ENCODE peak calls at places on chromosomes 3 and 15, in nine cellular contexts. D, C, B, N, H, Q, G, W and P are unnamed samples.
A peak's percentile ranks its signal among the peaks of the same experiment; 100 is the strongest.

GRCh38 chr3:195895078-195895899 is 13.1 kb downstream of the TNK2 start:
- DNase-seq in D (peak; percentile 89), C (peak; percentile 25), B (no peak), N (peak; percentile 84), H (no peak), Q (no peak), G (no peak), W (peak; percentile 84), P (peak; percentile 82)

GRCh38 chr3:143416229-143416628 is 296.7 kb downstream of the CHST2 start:
- DNase-seq in D (no peak), C (no peak), B (no peak), N (no peak), H (no peak), Q (no peak), G (no peak), W (no peak), P (no peak)

GRCh38 chr15:51450001-51450400 is 108.5 kb downstream of the GLDN start:
- DNase-seq in D (no peak), C (no peak), B (no peak), N (no peak), H (no peak), Q (no peak), G (no peak), W (no peak), P (no peak)

GRCh38 chr15:38168472-38169057 is 84.1 kb upstream of the SPRED1 start:
- DNase-seq in D (no peak), C (no peak), B (no peak), N (no peak), H (no peak), Q (no peak), G (no peak), W (no peak), P (no peak)

GRCh38 chr3:61990618-61991017 is 382.7 kb downstream of the FEZF2 start:
- DNase-seq in D (no peak), C (no peak), B (no peak), N (no peak), H (no peak), Q (no peak), G (no peak), W (no peak), P (no peak)

GRCh38 chr3:136862611-136862951 is 573 bp downstream of the NCK1 start:
- DNase-seq in D (peak; percentile 53), C (peak; percentile 58), B (peak; percentile 29), N (peak; percentile 76), H (peak; percentile 29), Q (no peak), G (peak; percentile 52), W (no peak), P (peak; percentile 64)

GRCh38 chr3:94269763-94270162 is 206.9 kb downstream of the NSUN3 start:
- DNase-seq in D (no peak), C (no peak), B (no peak), N (no peak), H (no peak), Q (no peak), G (no peak), W (no peak), P (no peak)

GRCh38 chr15:90957105-90957790 is 2.6 kb downstream of the RCCD1 start:
- DNase-seq in D (no peak), C (peak; percentile 31), B (no peak), N (peak; percentile 77), H (no peak), Q (no peak), G (no peak), W (no peak), P (no peak)

GRCh38 chr15:63442080-63442479 is 60.4 kb upstream of the CA12 start:
- DNase-seq in D (no peak), C (no peak), B (no peak), N (no peak), H (no peak), Q (no peak), G (no peak), W (no peak), P (no peak)

GRCh38 chr3:8278448-8278847 is 223.2 kb upstream of the LMCD1 start:
- DNase-seq in D (no peak), C (no peak), B (no peak), N (no peak), H (no peak), Q (no peak), G (no peak), W (no peak), P (no peak)

GRCh38 chr15:99142562-99142961 is 37.7 kb downstream of the SYNM start:
- DNase-seq in D (no peak), C (no peak), B (no peak), N (no peak), H (no peak), Q (no peak), G (no peak), W (no peak), P (no peak)

GRCh38 chr15:93278006-93278405 is 189.0 kb upstream of the RGMA start:
- DNase-seq in D (no peak), C (no peak), B (no peak), N (no peak), H (no peak), Q (no peak), G (no peak), W (no peak), P (no peak)

GRCh38 chr3:150114873-150115570 is 144.3 kb upstream of the PFN2 start:
- DNase-seq in D (peak; percentile 63), C (peak; percentile 61), B (peak; percentile 31), N (no peak), H (no peak), Q (no peak), G (no peak), W (no peak), P (peak; percentile 35)

GRCh38 chr3:185175370-185175987 is 22.6 kb upstream of the C3orf70 start:
- DNase-seq in D (peak; percentile 40), C (peak; percentile 30), B (no peak), N (peak; percentile 17), H (peak; percentile 72), Q (no peak), G (peak; percentile 34), W (peak; percentile 35), P (peak; percentile 55)

DNA sequence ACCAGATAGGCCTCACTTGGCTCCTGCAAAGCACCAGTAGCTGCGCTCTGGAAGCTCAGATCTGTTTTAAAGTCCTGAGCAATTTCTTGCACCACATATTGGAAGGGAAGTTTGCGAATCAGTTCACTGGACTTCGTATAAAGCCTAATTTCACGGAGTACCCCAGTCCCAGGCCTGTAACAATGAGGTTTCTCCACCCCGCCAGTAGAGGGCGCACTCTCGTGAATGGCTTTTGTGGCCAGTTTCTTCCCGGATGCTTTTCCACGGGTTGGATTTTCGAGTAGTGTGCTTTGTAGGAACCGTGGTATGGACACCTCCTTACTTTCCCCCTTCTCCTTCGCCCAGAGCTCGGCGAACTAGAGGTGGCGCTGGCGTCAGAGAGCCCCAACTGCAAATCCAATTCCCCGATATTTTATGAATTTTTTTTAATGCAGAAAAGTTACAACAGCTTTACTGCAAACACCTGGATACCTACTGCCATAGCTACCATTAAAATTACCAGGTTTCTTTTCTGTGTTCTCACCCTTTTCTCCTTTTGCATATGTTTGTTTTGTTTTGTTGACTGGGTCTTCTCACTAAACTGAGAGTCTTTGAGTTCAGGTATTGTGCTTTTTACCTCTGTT is 13.3 kb downstream of the RARB start:
- DNase-seq in D (no peak), C (no peak), B (no peak), N (no peak), H (no peak), Q (no peak), G (no peak), W (peak; percentile 8), P (peak; percentile 19)
- TF ChIP-seq CTCF in D (peak; percentile 68), C (peak; percentile 52), B (peak; percentile 92), N (peak; percentile 80), H (peak; percentile 34), Q (peak; percentile 54), G (no peak), W (peak; percentile 69), P (peak; percentile 58)

DNA sequence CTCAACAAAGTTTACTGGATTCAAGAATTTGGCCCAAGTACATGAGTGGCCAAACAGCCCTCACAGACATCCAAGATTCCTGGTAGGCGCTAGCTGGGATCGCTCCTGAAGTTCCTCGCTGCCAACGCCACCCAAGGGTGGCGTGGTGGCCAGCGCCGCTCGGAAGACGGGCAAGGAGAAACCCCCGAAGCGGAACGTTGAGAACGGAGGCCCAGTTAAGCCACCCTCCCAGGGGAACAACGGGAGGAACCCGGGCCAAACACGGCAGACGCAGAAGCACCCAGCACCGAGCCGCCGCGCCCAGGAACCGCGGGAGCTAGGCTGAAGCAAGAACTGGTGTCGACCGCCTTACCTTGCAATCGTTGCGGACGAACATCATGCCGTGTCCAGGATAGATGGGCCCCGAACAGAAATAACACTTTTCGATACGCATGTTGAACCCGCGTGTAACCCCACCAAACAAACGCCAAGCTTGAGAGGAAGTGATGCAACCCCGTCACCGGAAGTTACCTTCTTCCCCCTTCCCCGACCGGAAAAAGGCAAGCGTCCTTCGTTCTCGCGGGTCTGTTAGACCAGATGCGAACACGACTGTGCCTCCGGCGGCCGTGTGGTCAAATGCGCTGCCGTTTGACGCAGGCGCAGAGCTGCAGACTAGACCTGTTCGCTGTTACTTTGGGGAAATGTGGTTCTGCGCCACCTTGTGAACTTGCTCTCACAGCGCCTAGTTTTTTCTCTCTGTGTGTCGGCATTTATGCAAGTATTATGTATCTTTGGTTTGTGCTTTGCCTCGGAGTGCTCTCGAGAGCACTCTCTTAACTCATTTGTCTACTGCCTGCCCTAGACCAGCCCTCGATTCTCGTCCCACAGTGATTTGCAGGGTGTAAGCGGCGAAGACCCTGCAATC is at the start of gene RSL24D1:
- DNase-seq in D (peak; percentile 88), C (peak; percentile 99), B (peak; percentile 99), N (peak; percentile 90), H (peak; percentile 85), Q (peak; percentile 94), G (peak; percentile 96), W (peak; percentile 97), P (peak; percentile 94)
- TF ChIP-seq CTCF in D (peak; percentile 33), C (peak; percentile 7), B (peak; percentile 57), N (peak; percentile 50), H (peak; percentile 30), Q (peak; percentile 31), G (no peak), W (peak; percentile 67), P (peak; percentile 15)

DNA sequence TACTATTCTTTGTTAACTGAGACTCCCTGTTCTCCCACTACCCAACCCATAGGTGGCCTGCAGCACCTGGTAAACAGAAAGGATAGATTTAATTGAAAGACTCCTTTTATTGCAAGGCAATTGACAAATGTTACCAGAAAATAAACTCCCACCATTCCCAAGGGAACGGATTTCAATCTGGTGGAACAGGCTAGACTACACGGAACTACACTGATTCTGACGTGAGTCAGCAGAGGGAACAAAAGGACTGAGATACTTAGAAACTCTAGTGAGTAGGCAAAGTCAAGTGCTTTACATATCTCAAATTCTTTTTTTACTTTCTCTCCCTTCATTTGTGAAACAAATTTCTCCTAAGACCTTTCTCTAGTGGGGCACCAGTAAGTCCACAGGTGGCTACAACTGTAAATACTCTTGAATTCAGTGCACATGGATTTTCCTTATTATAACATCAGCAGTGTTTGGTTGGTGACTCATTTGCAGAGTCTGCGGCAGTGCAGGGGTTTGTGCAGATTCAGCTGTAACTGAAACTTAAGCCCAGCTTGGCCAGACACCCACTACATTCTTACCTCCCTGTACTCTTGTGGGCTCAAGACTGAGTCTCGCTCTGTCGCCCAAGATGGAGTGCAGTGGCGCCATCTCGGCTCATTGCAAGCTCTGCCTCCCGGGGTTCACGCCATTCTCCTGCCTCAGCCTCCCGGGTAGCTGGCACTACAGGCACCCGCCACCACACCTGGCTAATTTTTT is 34.3 kb upstream of the PLSCR2 start:
- DNase-seq in D (peak; percentile 45), C (peak; percentile 93), B (peak; percentile 81), N (no peak), H (no peak), Q (peak; percentile 63), G (no peak), W (no peak), P (peak; percentile 64)
- TF ChIP-seq CTCF in D (no peak), C (no peak), B (no peak), N (peak; percentile 24), H (no peak), Q (no peak), G (no peak), W (no peak), P (no peak)

GRCh38 chr15:80309769-80310384 is 57.9 kb upstream of the CTXND1 start:
- DNase-seq in D (no peak), C (peak; percentile 49), B (no peak), N (peak; percentile 43), H (no peak), Q (peak; percentile 4), G (no peak), W (no peak), P (no peak)
- TF ChIP-seq CTCF in D (peak; percentile 45), C (peak; percentile 57), B (peak; percentile 40), N (peak; percentile 61), H (peak; percentile 21), Q (peak; percentile 64), G (no peak), W (no peak), P (peak; percentile 12)